ENCODE peak calls at places on chromosomes 12 and 14, in seven cellular contexts. V is hepatocyte, I is endothelial cell, X is fibroblast of the aortic adventitia, O is MCF 10A, A is mesothelial cell of epicardium, D is cardiac fibroblast. K is an unnamed sample.

GRCh38 chr14:87066221-87066817 is 926.7 kb downstream of the GALC start:
- DNase-seq in A (no peak), O (peak; percentile 36), X (peak; percentile 9), D (peak; percentile 1), V (no peak), I (no peak), K (no peak)

GRCh38 chr12:118190266-118190665 is 54.3 kb downstream of the PEBP1 start:
- DNase-seq in X (peak; percentile 53), O (no peak), V (peak; percentile 18), A (no peak), D (peak; percentile 43), I (no peak), K (no peak)

GRCh38 chr12:13126494-13126893 is 23.0 kb upstream of the GSG1 start:
- DNase-seq in O (peak; percentile 37), D (peak; percentile 46), X (no peak), V (no peak), A (no peak), I (no peak), K (no peak)

GRCh38 chr14:24177928-24178327 is 6.0 kb downstream of the REC8 start:
- DNase-seq in I (no peak), X (no peak), D (no peak), A (no peak), V (no peak), O (no peak), K (no peak)

GRCh38 chr14:102323102-102323501 is 3.6 kb downstream of the ZNF839 start:
- DNase-seq in O (peak; percentile 91), I (peak; percentile 34), X (peak; percentile 88), D (peak; percentile 91), V (peak; percentile 75), A (no peak), K (no peak)

GRCh38 chr14:73553845-73554244 is 4.9 kb downstream of the HEATR4 start:
- DNase-seq in I (no peak), O (no peak), V (no peak), D (no peak), X (no peak), A (no peak), K (no peak)

GRCh38 chr12:121530600-121531355 is 50.0 kb downstream of the KDM2B start:
- DNase-seq in I (peak; percentile 29), O (peak; percentile 32), V (peak; percentile 28), A (no peak), D (peak; percentile 94), X (peak; percentile 89), K (peak; percentile 56)

GRCh38 chr12:83074495-83074894 is 387.8 kb downstream of the TMTC2 start:
- DNase-seq in I (no peak), V (no peak), A (no peak), X (no peak), D (no peak), O (no peak), K (no peak)

GRCh38 chr14:65336191-65336591 is 76.3 kb upstream of the FUT8 start:
- DNase-seq in X (peak; percentile 69), D (peak; percentile 62), V (peak; percentile 35), O (no peak), A (no peak), I (no peak), K (peak; percentile 47)

GRCh38 chr12:47987411-47988072 is 16.7 kb downstream of the COL2A1 start:
- DNase-seq in A (no peak), V (no peak), I (no peak), D (no peak), O (no peak), X (peak; percentile 3), K (no peak)

GRCh38 chr12:45388545-45388944 is 172.7 kb downstream of the ANO6 start:
- DNase-seq in A (no peak), D (peak; percentile 76), I (peak; percentile 33), X (peak; percentile 77), V (peak; percentile 40), O (peak; percentile 48), K (no peak)

GRCh38 chr12:2283910-2284309 is 231.1 kb downstream of the CACNA1C start:
- DNase-seq in V (peak; percentile 35), X (peak; percentile 90), O (no peak), D (peak; percentile 90), A (no peak), I (no peak), K (no peak)

GRCh38 chr12:126347421-126347820 is 1282.2 kb downstream of the AACS start:
- DNase-seq in O (no peak), D (no peak), A (no peak), I (no peak), V (no peak), X (no peak), K (no peak)
- TF ChIP-seq CTCF in O (peak; percentile 17), D (peak; percentile 5), A (no peak), I (no peak), V (no peak), X (peak; percentile 7), K (no peak)

GRCh38 chr12:79690156-79690605 is 583 bp downstream of the PAWR start:
- DNase-seq in O (no peak), A (peak; percentile 73), D (no peak), X (peak; percentile 13), I (peak; percentile 50), V (no peak), K (no peak)
- TF ChIP-seq CTCF in O (no peak), A (no peak), D (no peak), X (no peak), I (no peak), V (no peak), K (no peak)

GRCh38 chr12:65881965-65882413 is 57.7 kb downstream of the HMGA2 start:
- DNase-seq in I (peak; percentile 47), V (peak; percentile 46), O (no peak), D (peak; percentile 96), X (peak; percentile 96), A (no peak), K (peak; percentile 46)
- TF ChIP-seq CTCF in I (no peak), V (no peak), O (no peak), D (peak; percentile 21), X (peak; percentile 49), A (no peak), K (peak; percentile 21)

GRCh38 chr14:100902295-100902694 is 1.2 kb downstream of the RTL1 start:
- DNase-seq in O (peak; percentile 23), V (peak; percentile 53), A (no peak), D (no peak), I (no peak), X (no peak), K (peak; percentile 18)
- TF ChIP-seq CTCF in O (peak; percentile 20), V (peak; percentile 46), A (no peak), D (no peak), I (no peak), X (no peak), K (no peak)

DNA sequence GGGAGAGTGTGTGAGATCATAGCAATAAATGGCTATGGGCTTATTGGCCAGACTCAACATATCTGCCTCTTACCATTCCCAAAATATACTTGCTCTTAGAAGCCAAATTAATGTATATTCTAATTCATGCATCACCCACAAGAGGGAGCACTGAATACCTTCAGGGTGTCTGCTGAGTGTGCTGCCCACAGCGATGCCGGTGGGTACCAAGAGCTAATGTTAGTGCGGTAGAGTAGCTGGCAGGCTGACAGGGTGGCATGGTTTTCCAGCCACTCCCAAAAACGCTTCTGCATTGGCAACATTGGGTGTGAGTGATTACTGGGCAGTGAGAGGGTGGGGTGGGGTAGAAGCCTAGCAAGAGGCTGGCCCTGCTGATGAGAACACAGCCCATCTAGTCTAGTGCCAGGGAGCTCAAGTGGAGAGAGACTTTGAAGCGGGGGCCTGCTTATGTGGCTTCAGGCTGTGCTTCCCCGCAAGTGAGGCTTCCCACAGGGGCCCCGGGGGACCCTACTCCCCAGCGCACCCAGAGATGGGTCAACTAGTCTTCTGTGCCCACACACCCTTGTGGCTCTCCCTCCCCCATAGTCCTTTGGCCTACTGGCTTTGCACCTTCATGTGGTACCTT is 9.2 kb upstream of the PLEKHD1 start:
- DNase-seq in D (peak; percentile 29), A (no peak), X (no peak), O (peak; percentile 53), V (peak; percentile 7), I (no peak), K (peak; percentile 42)
- TF ChIP-seq CTCF in D (peak; percentile 40), A (peak; percentile 42), X (peak; percentile 19), O (peak; percentile 32), V (peak; percentile 28), I (peak; percentile 54), K (peak; percentile 58)

GRCh38 chr14:54282849-54283248 is 114.0 kb upstream of the CDKN3 start:
- DNase-seq in A (no peak), I (no peak), O (no peak), X (no peak), V (no peak), D (no peak), K (no peak)

DNA sequence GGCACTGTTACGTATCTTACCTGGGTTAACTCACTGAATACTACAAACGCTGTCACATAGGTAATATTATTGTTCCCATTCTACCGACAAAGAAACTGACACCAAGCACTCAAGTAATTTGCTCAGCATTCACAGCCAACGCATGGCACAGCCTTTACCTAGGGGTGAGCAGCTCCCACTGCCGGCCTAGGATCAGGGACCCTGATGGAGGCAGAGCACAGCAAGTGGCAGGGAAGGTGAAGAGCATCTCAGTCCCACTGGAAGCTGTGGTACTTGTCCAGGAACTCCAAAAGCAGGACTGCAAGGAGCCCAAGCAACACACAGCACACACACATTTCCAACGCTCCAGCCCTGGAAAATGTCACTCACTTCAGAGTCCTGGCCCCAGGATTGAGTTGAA is 111.8 kb upstream of the CDKN3 start:
- DNase-seq in D (no peak), O (no peak), X (no peak), I (no peak), V (no peak), A (no peak), K (no peak)
- TF ChIP-seq CTCF in D (no peak), O (no peak), X (no peak), I (no peak), V (no peak), A (no peak), K (no peak)

GRCh38 chr14:94127330-94127729 is 2.1 kb downstream of the IFI27L2 start:
- DNase-seq in X (no peak), I (no peak), O (no peak), D (no peak), A (no peak), V (no peak), K (no peak)

GRCh38 chr14:94128216-94128839 is 1.1 kb downstream of the IFI27L2 start:
- DNase-seq in A (no peak), V (no peak), D (no peak), X (no peak), O (no peak), I (no peak), K (no peak)

GRCh38 chr14:94129111-94129757 is at the start of gene IFI27L2:
- DNase-seq in O (peak; percentile 86), I (peak; percentile 44), X (peak; percentile 78), A (no peak), D (peak; percentile 91), V (peak; percentile 89), K (peak; percentile 90)

GRCh38 chr14:94132285-94132887 is 3.0 kb upstream of the IFI27L2 start:
- DNase-seq in X (peak; percentile 87), D (peak; percentile 79), V (peak; percentile 84), O (peak; percentile 81), A (peak; percentile 60), I (peak; percentile 66), K (peak; percentile 65)

GRCh38 chr14:94129758-94130414 is 482 bp upstream of the IFI27L2 start:
- DNase-seq in X (peak; percentile 65), V (peak; percentile 49), I (no peak), D (peak; percentile 64), O (peak; percentile 75), A (no peak), K (peak; percentile 36)
- TF ChIP-seq CTCF in X (no peak), V (no peak), I (no peak), D (no peak), O (no peak), A (no peak), K (no peak)

K was measured in GM13977.